ENCODE peak calls at places on chromosomes 16 and 17, in eight cellular contexts. B is dorsolateral prefrontal cortex, C is fibroblast of the aortic adventitia, R is lower lobe of right lung, V is GM13977, T is A549, A is cardiac muscle cell, F is K562. S is an unnamed sample.
A peak's percentile ranks its signal among the peaks of the same experiment; 100 is the strongest.

GRCh38 chr17:27381007-27381501 is 75.2 kb upstream of the KSR1 start:
- DNase-seq in R (peak; percentile 86), A (peak; percentile 65), C (peak; percentile 16), B (peak; percentile 46), V (peak; percentile 81), F (peak; percentile 94), T (peak; percentile 78), S (peak; percentile 65)

GRCh38 chr16:66370786-66371684 is 4.5 kb downstream of the CDH5 start:
- DNase-seq in F (no peak), V (no peak), T (no peak), B (peak; percentile 24), A (no peak), R (no peak), C (no peak), S (no peak)

GRCh38 chr16:58366247-58367031 is 25.8 kb upstream of the GINS3 start:
- DNase-seq in T (peak; percentile 21), R (no peak), V (no peak), A (peak; percentile 28), F (no peak), B (no peak), C (peak; percentile 73), S (no peak)

GRCh38 chr16:10968509-10968908 is 24.1 kb downstream of the CLEC16A start:
- DNase-seq in R (no peak), V (no peak), C (no peak), T (no peak), A (no peak), F (no peak), B (no peak), S (no peak)

GRCh38 chr16:52578829-52579193 is 31.9 kb upstream of the TOX3 start:
- DNase-seq in C (no peak), R (no peak), V (no peak), A (no peak), T (no peak), B (no peak), F (no peak), S (no peak)

GRCh38 chr16:83882118-83882879 is 16.6 kb upstream of the MLYCD start:
- DNase-seq in A (no peak), T (no peak), B (no peak), V (no peak), F (no peak), R (no peak), C (no peak), S (no peak)

GRCh38 chr17:80774643-80775281 is 216.9 kb upstream of the CHMP6 start:
- DNase-seq in R (no peak), C (no peak), V (no peak), B (no peak), F (no peak), A (no peak), T (no peak), S (no peak)

GRCh38 chr16:81374514-81374913 is 59.8 kb downstream of the GAN start:
- DNase-seq in V (no peak), C (no peak), T (no peak), F (no peak), A (no peak), R (no peak), B (no peak), S (no peak)

GRCh38 chr16:89534147-89534788 is 26.1 kb downstream of the SPG7 start:
- DNase-seq in R (no peak), F (no peak), V (no peak), C (no peak), B (no peak), T (no peak), A (peak; percentile 80), S (no peak)

GRCh38 chr16:58286769-58287433 is 7.9 kb downstream of the PRSS54 start:
- DNase-seq in A (no peak), B (no peak), T (no peak), F (no peak), V (no peak), C (no peak), R (no peak), S (no peak)

GRCh38 chr16:68287276-68288251 is 23.2 kb downstream of the SLC7A6OS start:
- DNase-seq in T (no peak), F (no peak), B (no peak), V (no peak), A (peak; percentile 89), C (peak; percentile 90), R (no peak), S (no peak)

GRCh38 chr17:45289316-45290268 is 27.2 kb downstream of the MAP3K14 start:
- DNase-seq in T (no peak), R (no peak), V (no peak), B (no peak), A (no peak), F (no peak), C (no peak), S (no peak)

GRCh38 chr17:53932386-53932785 is 109.7 kb downstream of the KIF2B start:
- DNase-seq in R (no peak), T (no peak), F (no peak), B (peak; percentile 61), C (no peak), V (no peak), A (no peak), S (no peak)

GRCh38 chr16:84637709-84638108 is 10.6 kb upstream of the KLHL36 start:
- DNase-seq in B (no peak), R (no peak), C (no peak), V (no peak), F (no peak), T (no peak), A (no peak), S (no peak)

GRCh38 chr16:24538756-24539294 is 541 bp upstream of the RBBP6 start:
- DNase-seq in A (no peak), F (no peak), C (no peak), T (peak; percentile 60), R (no peak), B (peak; percentile 67), V (no peak), S (no peak)

GRCh38 chr16:24537474-24538337 is 1.7 kb upstream of the RBBP6 start:
- DNase-seq in R (no peak), B (no peak), A (no peak), F (peak; percentile 43), C (no peak), T (peak; percentile 58), V (no peak), S (no peak)

GRCh38 chr16:24540575-24541240 is 1.3 kb downstream of the RBBP6 start:
- DNase-seq in A (peak; percentile 17), R (no peak), B (no peak), T (no peak), F (no peak), V (peak; percentile 33), C (peak; percentile 16), S (no peak)

GRCh38 chr16:24539850-24540484 is 601 bp downstream of the RBBP6 start:
- DNase-seq in V (no peak), T (no peak), R (peak; percentile 82), F (no peak), C (no peak), A (peak; percentile 61), B (no peak), S (peak; percentile 24)

GRCh38 chr16:24539295-24539849 is at the start of gene RBBP6:
- DNase-seq in R (peak; percentile 96), F (peak; percentile 91), V (peak; percentile 91), B (peak; percentile 96), C (peak; percentile 96), T (peak; percentile 77), A (peak; percentile 99), S (peak; percentile 83)
- TF ChIP-seq CTCF in R (peak; percentile 63), F (peak; percentile 53), V (peak; percentile 58), B (peak; percentile 67), C (peak; percentile 19), T (peak; percentile 40), A (peak; percentile 28), S (peak; percentile 51)

DNA sequence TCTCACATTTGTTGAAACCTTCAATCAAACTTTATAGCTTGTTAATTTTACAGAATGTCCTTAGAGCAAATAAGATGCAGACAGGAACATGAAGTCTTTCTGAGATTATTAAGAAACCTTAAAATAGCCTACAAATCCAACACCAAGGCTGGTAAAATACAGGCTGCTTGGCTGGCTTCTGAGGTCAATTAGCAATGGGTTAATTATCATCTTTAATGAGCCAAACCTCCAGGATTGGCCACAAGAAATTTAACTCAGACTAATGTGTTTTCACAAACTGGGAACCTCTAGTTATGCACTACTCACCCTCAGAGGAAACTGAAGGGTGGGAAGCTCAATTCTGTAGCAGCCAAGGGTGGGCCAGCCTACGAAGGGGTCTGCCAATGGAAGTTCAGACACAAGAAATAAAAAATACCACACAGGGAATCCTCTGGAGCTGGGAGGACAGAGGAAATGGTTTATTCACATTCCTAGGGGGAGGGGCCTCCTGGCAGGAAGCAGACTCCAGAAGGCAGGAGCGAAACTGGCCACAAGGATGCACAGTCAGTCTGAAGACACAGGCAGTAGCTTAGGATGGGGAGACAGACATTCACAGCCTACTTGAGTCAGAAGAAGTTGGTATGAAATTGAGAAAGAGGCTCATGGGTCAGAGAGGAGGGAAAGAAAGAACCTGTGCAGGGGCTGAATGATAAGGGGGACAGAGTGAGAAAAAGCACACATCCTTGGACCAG is 36.1 kb downstream of the HIC1 start:
- DNase-seq in C (peak; percentile 93), R (no peak), F (peak; percentile 23), A (peak; percentile 95), V (no peak), B (no peak), T (peak; percentile 54), S (no peak)
- TF ChIP-seq CTCF in C (peak; percentile 71), R (peak; percentile 27), F (no peak), A (peak; percentile 50), V (no peak), B (no peak), T (no peak), S (no peak)

DNA sequence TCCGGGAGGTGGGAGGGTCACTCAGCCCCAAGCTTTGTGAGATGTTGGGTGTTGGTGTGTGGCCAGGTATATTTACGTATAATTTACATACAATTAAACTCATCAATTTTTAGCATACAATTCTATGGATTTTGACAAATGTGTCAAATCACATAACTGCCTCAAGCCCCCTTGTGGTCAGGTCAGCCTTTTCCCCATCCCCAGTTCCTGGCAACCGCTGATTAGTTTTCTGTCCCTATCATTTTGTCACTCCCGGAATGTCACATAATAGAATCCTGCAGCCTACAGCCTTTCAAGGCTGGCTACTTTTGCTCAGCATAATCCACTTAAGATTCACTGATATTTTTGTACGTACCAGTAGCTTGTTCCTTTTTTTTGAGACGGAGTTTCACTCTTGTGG is 19.4 kb upstream of the RAI1 start:
- DNase-seq in A (no peak), R (no peak), T (no peak), F (no peak), V (no peak), B (no peak), C (no peak), S (no peak)
- TF ChIP-seq CTCF in A (no peak), R (no peak), T (peak; percentile 17), F (peak; percentile 39), V (peak; percentile 5), B (no peak), C (no peak), S (peak; percentile 58)

DNA sequence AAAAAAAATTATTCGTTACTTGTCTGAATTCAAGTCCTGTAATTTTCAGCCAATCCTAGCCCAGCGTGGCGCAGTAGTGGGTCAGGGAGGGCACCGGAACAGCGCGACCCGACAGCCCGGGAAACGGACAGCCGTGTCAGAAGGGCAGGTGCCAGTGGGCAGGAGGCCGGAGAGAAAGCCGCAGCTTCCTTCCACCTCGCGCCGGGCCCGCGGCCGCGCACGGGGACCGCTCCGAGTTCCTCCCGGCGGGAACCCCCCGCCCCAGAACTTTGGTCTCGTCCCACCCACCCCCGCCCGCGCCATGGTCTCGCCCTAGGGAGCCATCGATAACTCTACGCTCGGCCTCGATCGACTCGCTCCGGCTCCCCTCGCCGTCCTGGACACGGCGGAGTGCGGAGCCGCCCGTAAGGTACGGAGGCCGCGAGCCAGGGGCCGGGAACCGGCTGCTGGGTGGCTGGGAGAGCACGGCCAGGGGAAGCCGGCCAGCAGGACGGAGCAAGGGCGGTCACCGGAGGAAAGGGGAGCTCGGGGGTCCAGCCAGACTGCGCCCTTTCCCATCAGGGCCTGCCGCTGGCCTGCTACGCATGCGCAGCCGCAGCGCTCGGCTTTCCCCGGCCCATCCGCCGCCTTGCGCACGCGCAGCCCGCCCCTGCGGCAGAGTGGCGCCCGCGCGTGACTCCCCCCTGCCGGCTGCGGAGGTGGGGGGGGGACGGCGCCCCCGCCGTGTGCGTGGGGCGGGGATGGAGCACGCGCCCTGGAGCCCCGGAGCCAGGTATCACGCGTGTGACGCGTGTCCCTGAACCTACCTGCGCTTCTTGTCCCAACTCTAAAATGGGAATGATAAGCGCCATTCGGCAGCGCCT is at the start of gene MLST8:
- DNase-seq in T (peak; percentile 90), B (peak; percentile 81), C (peak; percentile 87), R (peak; percentile 91), V (peak; percentile 99), F (peak; percentile 97), A (peak; percentile 92), S (peak; percentile 73)
- TF ChIP-seq CTCF in T (no peak), B (peak; percentile 21), C (no peak), R (peak; percentile 38), V (peak; percentile 9), F (no peak), A (peak; percentile 29), S (peak; percentile 40)